ENCODE peak calls at places on chromosomes 7 and 10, in ten cellular contexts. Q is natural killer cell, T is upper lobe of right lung, J is IMR-90, D is ovary, R is AG10803, U is WERI-Rb-1, P is dorsolateral prefrontal cortex, C is foreskin fibroblast, X is vagina. W is an unnamed sample.

GRCh38 chr10:36172054-36172531 is 530.0 kb upstream of the FZD8 start:
- DNase-seq in Q (no peak), T (no peak), J (peak), D (no peak), R (peak), U (no peak), P (no peak), C (peak), X (no peak), W (no peak)

GRCh38 chr10:126080879-126081331 is 184.5 kb downstream of the FANK1 start:
- DNase-seq in Q (no peak), T (no peak), J (peak), D (no peak), R (peak), U (no peak), P (no peak), C (no peak), X (no peak), W (no peak)

GRCh38 chr10:130388746-130389145 is 252.6 kb downstream of the GLRX3 start:
- DNase-seq in Q (no peak), T (no peak), J (no peak), D (no peak), R (no peak), U (no peak), P (no peak), C (no peak), X (no peak), W (no peak)

GRCh38 chr7:105664816-105665525 is 83.7 kb upstream of the EFCAB10 start:
- DNase-seq in Q (no peak), T (no peak), J (peak), D (no peak), R (peak), U (peak), P (no peak), C (peak), X (no peak), W (no peak)

GRCh38 chr7:116998567-116998966 is 45.3 kb downstream of the ST7 start:
- DNase-seq in Q (no peak), T (no peak), J (peak), D (no peak), R (no peak), U (no peak), P (no peak), C (peak), X (no peak), W (no peak)

GRCh38 chr10:124995605-124996004 is 53.7 kb downstream of the ZRANB1 start:
- DNase-seq in Q (no peak), T (no peak), J (no peak), D (no peak), R (no peak), U (no peak), P (no peak), C (no peak), X (no peak), W (peak)

GRCh38 chr10:118955531-118956252 is 73.8 kb upstream of the NANOS1 start:
- DNase-seq in Q (no peak), T (no peak), J (no peak), D (no peak), R (no peak), U (no peak), P (no peak), C (no peak), X (peak), W (no peak)

GRCh38 chr7:1141651-1142050 is 18.3 kb downstream of the ZFAND2A start:
- DNase-seq in Q (no peak), T (peak), J (no peak), D (no peak), R (no peak), U (peak), P (no peak), C (peak), X (no peak), W (no peak)

GRCh38 chr10:100370561-100370975 is 23.5 kb downstream of the SCD start:
- DNase-seq in Q (peak), T (no peak), J (peak), D (no peak), R (peak), U (no peak), P (no peak), C (peak), X (no peak), W (no peak)

GRCh38 chr7:37408241-37408884 is 40.3 kb downstream of the ELMO1 start:
- DNase-seq in Q (no peak), T (no peak), J (no peak), D (no peak), R (no peak), U (no peak), P (no peak), C (no peak), X (no peak), W (no peak)

GRCh38 chr10:91901784-91902677 is 7.3 kb downstream of the FGFBP3 start:
- DNase-seq in Q (peak), T (no peak), J (peak), D (no peak), R (peak), U (no peak), P (no peak), C (peak), X (no peak), W (no peak)

GRCh38 chr7:157499121-157499834 is 162.5 kb downstream of the DNAJB6 start:
- DNase-seq in Q (peak), T (peak), J (no peak), D (no peak), R (no peak), U (no peak), P (no peak), C (no peak), X (no peak), W (no peak)

GRCh38 chr7:266851-267840 is 22.8 kb upstream of the FOXL3 start:
- DNase-seq in Q (no peak), T (no peak), J (no peak), D (peak), R (no peak), U (peak), P (no peak), C (no peak), X (no peak), W (no peak)

GRCh38 chr10:90321132-90321816 is 536.6 kb downstream of the HTR7 start:
- DNase-seq in Q (no peak), T (no peak), J (peak), D (no peak), R (no peak), U (no peak), P (no peak), C (peak), X (no peak), W (no peak)

GRCh38 chr7:43038229-43038628 is 74.2 kb upstream of the HECW1 start:
- DNase-seq in Q (no peak), T (no peak), J (peak), D (no peak), R (peak), U (no peak), P (no peak), C (peak), X (no peak), W (no peak)

GRCh38 chr10:118106426-118106825 is 59.7 kb upstream of the RAB11FIP2 start:
- DNase-seq in Q (no peak), T (no peak), J (peak), D (no peak), R (peak), U (peak), P (no peak), C (peak), X (no peak), W (no peak)

GRCh38 chr7:30476401-30477145 is 2.0 kb downstream of the NOD1 start:
- DNase-seq in Q (no peak), T (no peak), J (no peak), D (no peak), R (peak), U (no peak), P (no peak), C (no peak), X (no peak), W (no peak)

GRCh38 chr7:128352138-128352537 is 8.4 kb upstream of the RBM28 start:
- DNase-seq in Q (peak), T (peak), J (peak), D (peak), R (peak), U (no peak), P (peak), C (peak), X (no peak), W (peak)

GRCh38 chr10:91226093-91226492 is 5.6 kb downstream of the PCGF5 start:
- DNase-seq in Q (no peak), T (no peak), J (no peak), D (no peak), R (no peak), U (no peak), P (no peak), C (no peak), X (no peak), W (no peak)

DNA sequence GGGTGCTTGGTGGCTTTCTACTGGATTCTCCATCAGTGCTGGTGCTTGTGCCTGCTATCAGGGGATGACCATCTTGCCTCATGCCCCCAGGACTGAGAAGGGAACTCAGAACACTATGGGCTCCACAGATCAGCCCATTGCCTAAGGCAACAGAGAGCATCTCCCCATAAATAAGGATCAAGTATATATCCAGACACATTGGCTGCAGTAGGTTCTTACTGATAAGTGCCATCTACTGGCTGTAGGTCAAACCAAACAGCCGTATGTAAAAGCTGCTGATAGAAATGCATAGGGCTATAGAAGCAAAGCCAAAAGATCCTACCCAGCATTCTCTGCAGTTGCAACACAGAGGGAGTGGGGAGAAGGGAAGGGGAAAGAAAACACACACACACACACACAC is 153.7 kb downstream of the CDK14 start:
- DNase-seq in Q (no peak), T (no peak), J (peak), D (no peak), R (peak), U (peak), P (no peak), C (peak), X (no peak), W (no peak)
- TF ChIP-seq CTCF in Q (no peak), T (no peak), J (peak), D (no peak), R (peak), U (peak), P (no peak), C (no peak), X (no peak), W (peak)

DNA sequence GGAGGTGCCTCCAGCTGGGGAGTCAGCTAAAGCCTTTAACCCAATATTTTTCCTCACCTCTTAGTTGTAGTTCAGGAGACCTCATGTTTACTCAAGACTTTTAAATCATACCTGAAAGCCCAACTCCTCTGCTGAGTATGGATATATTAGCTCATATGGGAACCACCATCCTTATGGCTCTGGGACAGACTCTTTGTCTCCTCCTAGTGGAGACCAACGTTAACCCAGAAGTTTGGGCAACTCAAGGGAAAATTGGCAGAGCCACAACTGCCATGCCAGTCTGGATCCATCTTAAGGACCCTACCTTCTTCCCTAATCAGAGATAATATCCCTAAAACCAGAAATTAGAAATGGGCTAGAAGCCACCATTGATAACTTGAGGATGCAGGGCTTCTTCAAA is 80.8 kb downstream of the TMEM106B start:
- DNase-seq in Q (no peak), T (no peak), J (peak), D (no peak), R (no peak), U (no peak), P (no peak), C (peak), X (no peak), W (no peak)
- TF ChIP-seq CTCF in Q (peak), T (peak), J (peak), D (no peak), R (peak), U (no peak), P (no peak), C (peak), X (no peak), W (peak)

DNA sequence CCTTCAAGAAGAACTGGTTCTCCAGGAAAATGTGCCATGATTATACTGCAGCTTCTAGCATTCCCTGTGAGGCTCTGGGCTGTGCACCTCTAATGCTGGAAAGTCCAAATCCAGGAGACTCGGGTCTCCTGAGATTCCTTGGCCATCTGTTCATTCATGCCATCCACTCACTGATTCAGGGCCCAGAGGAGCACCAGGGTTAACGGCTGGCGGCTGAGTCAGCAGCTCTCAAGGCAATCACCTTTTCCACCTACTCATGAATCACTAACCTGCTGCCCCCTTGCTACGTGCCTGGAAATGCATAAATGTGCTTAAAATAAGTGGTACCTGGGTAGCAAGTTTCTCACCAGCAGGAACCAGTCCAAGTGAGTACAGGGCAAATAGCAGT is 132.7 kb downstream of the KCNMA1 start:
- DNase-seq in Q (no peak), T (no peak), J (peak), D (no peak), R (no peak), U (peak), P (no peak), C (peak), X (no peak), W (no peak)
- TF ChIP-seq CTCF in Q (no peak), T (no peak), J (no peak), D (no peak), R (peak), U (peak), P (no peak), C (no peak), X (no peak), W (no peak)

GRCh38 chr10:28839600-28840007 is 162.3 kb downstream of the BAMBI start:
- DNase-seq in Q (no peak), T (no peak), J (peak), D (peak), R (no peak), U (no peak), P (no peak), C (no peak), X (no peak), W (no peak)
- TF ChIP-seq CTCF in Q (no peak), T (no peak), J (no peak), D (no peak), R (no peak), U (no peak), P (no peak), C (no peak), X (no peak), W (no peak)

DNA sequence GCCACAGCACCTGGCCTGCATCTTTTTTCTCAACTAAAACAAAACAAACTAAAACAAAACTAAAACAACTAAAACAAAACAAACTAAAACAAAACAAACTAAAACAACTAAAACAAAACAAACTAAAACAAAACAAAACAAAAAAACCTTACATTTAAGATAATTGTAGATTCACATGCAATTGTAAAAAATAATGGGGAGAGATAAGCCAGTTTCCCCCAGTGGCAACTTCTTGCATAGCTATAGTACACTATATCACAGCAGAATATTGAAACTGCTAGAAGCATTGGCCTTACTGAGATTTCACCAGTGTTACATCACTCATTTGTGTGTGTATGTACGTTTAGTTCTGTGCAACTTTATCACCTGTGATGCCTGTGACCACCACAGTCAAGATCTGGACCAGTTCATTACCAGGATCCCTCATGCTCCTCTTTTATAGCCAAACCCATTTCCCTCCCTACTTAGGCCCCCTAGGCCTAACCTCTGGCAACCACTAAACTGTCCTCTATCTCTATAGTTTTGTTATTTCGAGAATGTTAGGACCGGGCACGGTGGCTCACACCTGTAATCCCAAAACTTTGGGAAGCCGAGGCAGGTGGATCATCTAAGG is 9.3 kb downstream of the FXYD4 start:
- DNase-seq in Q (no peak), T (no peak), J (peak), D (no peak), R (peak), U (no peak), P (no peak), C (peak), X (no peak), W (no peak)
- TF ChIP-seq CTCF in Q (no peak), T (no peak), J (no peak), D (no peak), R (peak), U (no peak), P (no peak), C (peak), X (no peak), W (no peak)